ENCODE peak calls at places on chromosomes 6 and 20, in five cellular contexts. One of them, this sample, is unnamed. For H3K9me3 and H3K4me1, the result is how much of the 10 kb centered on the place peaks cover.

GRCh38 chr6:2410982-2411381 is 165.6 kb upstream of the GMDS start:
- DNase-seq in cardiac muscle cell: no peak
- DNase-seq in stomach: no peak
- DNase-seq in vagina: no peak
- DNase-seq in HCT116: no peak
- DNase-seq in this sample: no peak

GRCh38 chr20:3710703-3711417 is 1.5 kb downstream of the SIGLEC1 start:
- DNase-seq in HCT116: peak
- DNase-seq in cardiac muscle cell: peak
- DNase-seq in stomach: peak
- DNase-seq in vagina: peak
- DNase-seq in this sample: no peak

GRCh38 chr6:145241039-145241438 is 494.3 kb downstream of the EPM2A start:
- DNase-seq in cardiac muscle cell: no peak
- DNase-seq in HCT116: no peak
- DNase-seq in vagina: no peak
- DNase-seq in stomach: no peak
- DNase-seq in this sample: peak

GRCh38 chr6:21769405-21769851 is 175.9 kb downstream of the SOX4 start:
- DNase-seq in stomach: no peak
- DNase-seq in HCT116: no peak
- DNase-seq in vagina: no peak
- DNase-seq in cardiac muscle cell: peak
- DNase-seq in this sample: peak

GRCh38 chr6:41257369-41258195 is 28.9 kb downstream of the TREM1 start:
- DNase-seq in cardiac muscle cell: no peak
- DNase-seq in HCT116: no peak
- DNase-seq in stomach: peak
- DNase-seq in vagina: no peak
- DNase-seq in this sample: no peak

GRCh38 chr6:106069478-106069877 is 16.7 kb upstream of the PRDM1 start:
- DNase-seq in stomach: peak
- DNase-seq in vagina: no peak
- DNase-seq in cardiac muscle cell: peak
- DNase-seq in HCT116: no peak
- DNase-seq in this sample: peak

GRCh38 chr20:19381947-19382346 is 169.5 kb downstream of the SLC24A3 start:
- DNase-seq in vagina: no peak
- DNase-seq in HCT116: no peak
- DNase-seq in stomach: no peak
- DNase-seq in cardiac muscle cell: no peak
- DNase-seq in this sample: no peak

GRCh38 chr6:32945106-32945761 is 4.4 kb upstream of the HLA-DMB start:
- DNase-seq in vagina: no peak
- DNase-seq in stomach: no peak
- DNase-seq in HCT116: no peak
- DNase-seq in cardiac muscle cell: no peak
- DNase-seq in this sample: no peak

GRCh38 chr6:81093046-81093445 is 659.4 kb downstream of the TENT5A start:
- DNase-seq in cardiac muscle cell: no peak
- DNase-seq in vagina: no peak
- DNase-seq in HCT116: no peak
- DNase-seq in stomach: no peak
- DNase-seq in this sample: no peak

GRCh38 chr6:167988945-167989841 is 8.3 kb upstream of the KIF25 start:
- DNase-seq in stomach: no peak
- DNase-seq in vagina: peak
- DNase-seq in cardiac muscle cell: no peak
- DNase-seq in HCT116: no peak
- DNase-seq in this sample: no peak

GRCh38 chr20:32535953-32536823 is 48.9 kb downstream of the NOL4L start:
- DNase-seq in stomach: peak
- DNase-seq in vagina: no peak
- DNase-seq in cardiac muscle cell: peak
- DNase-seq in HCT116: peak
- DNase-seq in this sample: peak

GRCh38 chr20:21435576-21435975 is 38.2 kb upstream of the NKX2-4 start:
- DNase-seq in vagina: no peak
- DNase-seq in stomach: no peak
- DNase-seq in cardiac muscle cell: no peak
- DNase-seq in HCT116: no peak
- DNase-seq in this sample: no peak

GRCh38 chr20:63545814-63546213 is 1.7 kb downstream of the SRMS start:
- DNase-seq in HCT116: no peak
- DNase-seq in cardiac muscle cell: no peak
- DNase-seq in vagina: no peak
- DNase-seq in stomach: no peak
- DNase-seq in this sample: no peak

GRCh38 chr6:143368426-143368825 is 82.1 kb downstream of the ADAT2 start:
- DNase-seq in stomach: no peak
- DNase-seq in HCT116: no peak
- DNase-seq in cardiac muscle cell: no peak
- DNase-seq in vagina: no peak
- DNase-seq in this sample: no peak

GRCh38 chr6:42370323-42370985 is 81.3 kb downstream of the TRERF1 start:
- DNase-seq in cardiac muscle cell: no peak
- DNase-seq in stomach: no peak
- DNase-seq in vagina: no peak
- DNase-seq in HCT116: no peak
- DNase-seq in this sample: no peak

GRCh38 chr20:63118786-63119450 is 97.0 kb downstream of the YTHDF1 start:
- DNase-seq in vagina: no peak
- DNase-seq in cardiac muscle cell: no peak
- DNase-seq in HCT116: no peak
- DNase-seq in stomach: no peak
- DNase-seq in this sample: no peak

GRCh38 chr20:43915209-43916072 is 789 bp downstream of the TOX2 start:
- DNase-seq in stomach: no peak
- DNase-seq in cardiac muscle cell: no peak
- DNase-seq in HCT116: no peak
- DNase-seq in vagina: no peak
- DNase-seq in this sample: no peak

GRCh38 chr6:166411721-166412151 is 29.0 kb upstream of the MPC1 start:
- DNase-seq in stomach: no peak
- DNase-seq in vagina: no peak
- DNase-seq in cardiac muscle cell: no peak
- DNase-seq in HCT116: no peak
- DNase-seq in this sample: no peak

GRCh38 chr6:148528292-148528691 is 185.7 kb downstream of the SASH1 start:
- DNase-seq in HCT116: no peak
- DNase-seq in vagina: no peak
- DNase-seq in stomach: no peak
- DNase-seq in cardiac muscle cell: no peak
- DNase-seq in this sample: no peak

GRCh38 chr6:128238248-128238647 is 282.2 kb downstream of the PTPRK start:
- DNase-seq in stomach: no peak
- DNase-seq in vagina: no peak
- DNase-seq in HCT116: no peak
- DNase-seq in cardiac muscle cell: no peak
- DNase-seq in this sample: no peak

DNA sequence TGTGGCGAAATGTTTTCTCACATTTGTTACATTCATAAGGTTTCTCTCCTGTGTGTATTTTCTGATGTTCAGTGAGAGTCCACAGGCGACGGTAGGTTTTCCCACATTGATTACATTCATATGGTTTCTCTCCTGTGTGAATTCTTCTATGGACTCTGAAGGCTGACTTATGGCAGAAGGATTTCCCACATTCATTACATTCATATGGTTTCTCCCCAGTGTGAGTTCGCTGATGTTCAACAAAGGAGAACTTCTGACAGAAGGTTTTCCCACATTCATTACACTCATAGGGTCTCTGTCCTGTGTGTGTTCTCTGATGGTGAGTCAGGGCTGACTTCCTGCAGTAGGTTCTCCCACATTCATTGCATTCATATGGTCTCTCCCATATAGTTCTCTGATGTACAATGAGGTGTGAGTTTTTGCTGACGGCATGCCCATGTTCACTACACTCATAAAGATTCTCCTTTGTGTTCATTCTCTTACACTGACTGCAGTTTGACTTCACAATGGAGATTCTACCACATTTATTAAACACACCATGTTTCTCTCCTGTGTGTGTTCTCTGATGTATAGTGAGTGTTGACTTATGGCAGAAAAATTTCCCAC is 11.9 kb downstream of the ZNF334 start:
- DNase-seq in HCT116: no peak
- DNase-seq in stomach: no peak
- DNase-seq in cardiac muscle cell: no peak
- DNase-seq in vagina: no peak
- DNase-seq in this sample: no peak
- H3K9me3 ChIP-seq in HCT116: under half
- H3K9me3 ChIP-seq in stomach: half or more
- H3K9me3 ChIP-seq in cardiac muscle cell: under half
- H3K9me3 ChIP-seq in vagina: under half
- H3K9me3 ChIP-seq in this sample: under half

GRCh38 chr6:63372951-63373533 is 53.3 kb upstream of the LGSN start:
- DNase-seq in vagina: no peak
- DNase-seq in cardiac muscle cell: no peak
- DNase-seq in stomach: no peak
- DNase-seq in HCT116: no peak
- DNase-seq in this sample: no peak

GRCh38 chr6:63368347-63368746 is 48.6 kb upstream of the LGSN start:
- DNase-seq in vagina: no peak
- DNase-seq in HCT116: no peak
- DNase-seq in cardiac muscle cell: no peak
- DNase-seq in stomach: no peak
- DNase-seq in this sample: no peak

DNA sequence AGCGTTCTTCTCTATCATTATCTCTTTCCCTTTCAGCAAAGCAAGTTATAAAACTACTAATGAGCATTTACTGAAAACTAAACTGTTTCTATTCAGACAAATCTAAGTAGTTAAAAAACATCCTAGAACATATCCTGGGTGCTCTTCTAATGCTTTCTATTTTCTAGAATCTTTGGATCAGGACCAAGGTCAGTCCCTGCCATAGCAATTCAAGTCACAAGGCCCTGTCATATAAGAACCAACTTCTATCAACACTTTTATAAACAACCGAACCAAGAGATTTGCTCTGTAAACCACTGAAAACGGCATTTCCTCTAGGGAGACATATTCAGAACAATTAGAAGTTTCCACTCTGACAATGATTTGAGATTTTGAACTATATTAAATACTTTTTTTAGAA is 51.3 kb upstream of the LGSN start:
- DNase-seq in cardiac muscle cell: no peak
- DNase-seq in HCT116: no peak
- DNase-seq in stomach: no peak
- DNase-seq in vagina: no peak
- DNase-seq in this sample: no peak
- H3K4me1 ChIP-seq in cardiac muscle cell: under half
- H3K4me1 ChIP-seq in HCT116: under half
- H3K4me1 ChIP-seq in stomach: under half
- H3K4me1 ChIP-seq in vagina: under half
- H3K4me1 ChIP-seq in this sample: under half

GRCh38 chr6:138128096-138128495 is 20.9 kb upstream of the PERP start:
- DNase-seq in stomach: no peak
- DNase-seq in vagina: no peak
- DNase-seq in cardiac muscle cell: no peak
- DNase-seq in HCT116: no peak
- DNase-seq in this sample: no peak

GRCh38 chr6:138124096-138124495 is 16.9 kb upstream of the PERP start:
- DNase-seq in cardiac muscle cell: no peak
- DNase-seq in vagina: no peak
- DNase-seq in stomach: no peak
- DNase-seq in HCT116: no peak
- DNase-seq in this sample: no peak

DNA sequence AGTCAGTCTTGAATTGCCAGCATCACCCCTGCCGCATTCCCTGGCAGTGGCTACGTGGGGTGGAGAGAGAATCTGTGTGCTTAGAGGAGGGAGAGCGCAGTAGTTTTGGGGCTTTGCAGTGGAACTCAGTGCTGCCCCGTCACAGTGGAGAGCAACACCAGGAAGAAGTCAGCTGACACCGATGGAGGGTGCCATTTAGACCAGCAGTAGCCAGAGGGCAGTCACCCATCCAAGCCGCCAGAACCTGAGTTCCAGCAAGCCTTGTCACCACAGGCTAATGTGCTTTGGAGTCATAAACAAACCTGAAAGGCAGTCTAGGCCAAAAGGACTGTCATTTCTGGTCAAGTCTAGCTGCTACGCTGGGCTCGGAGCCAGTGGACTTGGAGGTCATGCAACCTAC is 22.0 kb upstream of the PERP start:
- DNase-seq in HCT116: no peak
- DNase-seq in vagina: no peak
- DNase-seq in cardiac muscle cell: no peak
- DNase-seq in stomach: no peak
- DNase-seq in this sample: no peak
- H3K9me3 ChIP-seq in HCT116: under half
- H3K9me3 ChIP-seq in vagina: under half
- H3K9me3 ChIP-seq in cardiac muscle cell: under half
- H3K9me3 ChIP-seq in stomach: under half
- H3K9me3 ChIP-seq in this sample: under half

DNA sequence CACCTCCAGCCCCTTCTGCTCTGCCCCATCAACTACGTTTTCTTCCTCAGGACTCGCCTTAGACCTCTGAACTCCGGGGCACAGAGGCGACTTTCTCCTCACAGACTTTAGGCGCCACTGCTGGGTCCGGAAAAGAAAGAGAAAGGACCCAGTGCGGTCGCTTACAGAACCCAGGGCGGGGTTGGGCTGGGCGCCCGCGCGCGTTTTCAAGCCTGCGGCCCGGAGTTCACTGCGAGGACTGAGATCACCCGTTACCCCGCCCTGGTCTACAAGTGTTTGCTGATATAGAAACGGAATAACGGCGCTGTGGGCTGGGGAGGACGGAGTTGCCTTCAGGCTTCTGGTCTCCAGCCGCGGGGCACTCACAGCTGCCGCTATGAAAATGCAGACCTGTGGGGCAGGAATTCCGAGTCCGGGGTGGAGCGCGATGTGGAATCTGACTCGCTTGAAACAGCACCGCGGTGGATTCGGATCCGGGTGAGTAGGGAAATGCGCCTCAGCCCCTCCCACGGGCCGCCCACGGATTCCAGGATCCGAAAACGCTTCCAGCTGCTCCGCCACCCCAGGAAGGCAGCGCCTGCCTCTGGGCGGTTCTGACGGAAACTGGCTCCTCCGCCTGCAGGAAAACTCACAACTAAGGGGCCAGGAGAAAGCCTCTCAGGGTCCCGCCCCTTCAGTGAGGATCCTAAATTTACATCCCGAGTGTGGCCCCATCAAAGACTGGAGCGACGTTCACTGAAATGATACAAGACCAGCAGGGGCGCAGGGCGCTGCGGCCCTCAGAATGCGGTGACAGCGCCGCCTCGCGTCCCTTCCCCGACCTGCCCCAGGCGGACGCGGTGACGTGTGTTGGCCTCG is 29.4 kb downstream of the HLA-F start:
- DNase-seq in stomach: peak
- DNase-seq in HCT116: peak
- DNase-seq in vagina: peak
- DNase-seq in cardiac muscle cell: peak
- DNase-seq in this sample: peak
- H3K4me1 ChIP-seq in stomach: under half
- H3K4me1 ChIP-seq in HCT116: under half
- H3K4me1 ChIP-seq in vagina: under half
- H3K4me1 ChIP-seq in cardiac muscle cell: under half
- H3K4me1 ChIP-seq in this sample: under half

This sample was measured in HAP-1.